ENCODE peak calls at places on chromosomes 6 and 20, in six cellular contexts. H, T, R, V, J and A are unnamed samples.

GRCh38 chr6:164690702-164691500 is 618.5 kb downstream of the C6orf118 start:
- DNase-seq in H (no peak), T (no peak), R (no peak), V (no peak), J (no peak), A (no peak)

GRCh38 chr6:110875548-110876169 is 1.1 kb downstream of the AMD1 start:
- DNase-seq in H (peak), T (peak), R (no peak), V (peak), J (peak), A (peak)

GRCh38 chr6:44650947-44651346 is 263.4 kb downstream of the CDC5L start:
- DNase-seq in H (no peak), T (no peak), R (no peak), V (no peak), J (no peak), A (no peak)

GRCh38 chr20:42277203-42277602 is 659.0 kb upstream of the CHD6 start:
- DNase-seq in H (no peak), T (no peak), R (no peak), V (no peak), J (no peak), A (no peak)

GRCh38 chr6:41878961-41879405 is 16.2 kb downstream of the USP49 start:
- DNase-seq in H (no peak), T (no peak), R (peak), V (no peak), J (peak), A (no peak)

GRCh38 chr6:43673444-43674063 is 14.0 kb downstream of the MRPS18A start:
- DNase-seq in H (no peak), T (peak), R (no peak), V (no peak), J (no peak), A (no peak)

GRCh38 chr6:18099501-18099900 is 23.0 kb downstream of the NHLRC1 start:
- DNase-seq in H (no peak), T (no peak), R (no peak), V (no peak), J (no peak), A (no peak)

GRCh38 chr6:90175627-90176538 is 120.8 kb downstream of the BACH2 start:
- DNase-seq in H (peak), T (no peak), R (no peak), V (no peak), J (no peak), A (no peak)

GRCh38 chr6:30411515-30412207 is 66.7 kb downstream of the RPP21 start:
- DNase-seq in H (no peak), T (peak), R (peak), V (peak), J (peak), A (peak)

GRCh38 chr6:106979435-106979884 is 4.9 kb upstream of the CD24 start:
- DNase-seq in H (peak), T (peak), R (peak), V (peak), J (peak), A (peak)
- TF ChIP-seq CTCF in H (peak), T (peak), R (peak), V (peak), J (peak), A (peak)

DNA sequence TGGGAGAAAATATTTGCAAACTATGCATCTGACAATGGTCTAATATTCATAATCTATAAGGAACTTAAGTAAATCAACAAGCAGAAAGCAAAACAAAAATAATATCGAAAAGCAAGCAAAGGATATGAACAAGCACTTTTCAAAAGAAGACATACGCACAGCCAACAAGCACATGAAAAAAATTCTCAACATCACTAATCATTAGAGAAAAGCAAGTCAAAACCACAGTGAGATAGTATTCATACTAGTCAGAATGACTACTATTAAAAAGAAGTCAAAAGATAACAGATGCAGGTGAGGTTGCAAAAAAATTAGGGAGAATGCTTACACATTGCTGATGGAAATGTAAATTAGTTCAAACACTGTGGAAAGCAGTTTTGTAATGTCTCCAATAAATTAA is 410.2 kb downstream of the MMUT start:
- DNase-seq in H (no peak), T (no peak), R (no peak), V (no peak), J (peak), A (no peak)
- TF ChIP-seq CTCF in H (no peak), T (no peak), R (no peak), V (no peak), J (no peak), A (no peak)

GRCh38 chr20:7274870-7275269 is 507.4 kb downstream of the BMP2 start:
- DNase-seq in H (no peak), T (no peak), R (no peak), V (no peak), J (no peak), A (no peak)

GRCh38 chr20:7269452-7269851 is 502.0 kb downstream of the BMP2 start:
- DNase-seq in H (no peak), T (no peak), R (no peak), V (no peak), J (no peak), A (no peak)

GRCh38 chr20:7275628-7276237 is 508.2 kb downstream of the BMP2 start:
- DNase-seq in H (no peak), T (no peak), R (no peak), V (no peak), J (no peak), A (no peak)

DNA sequence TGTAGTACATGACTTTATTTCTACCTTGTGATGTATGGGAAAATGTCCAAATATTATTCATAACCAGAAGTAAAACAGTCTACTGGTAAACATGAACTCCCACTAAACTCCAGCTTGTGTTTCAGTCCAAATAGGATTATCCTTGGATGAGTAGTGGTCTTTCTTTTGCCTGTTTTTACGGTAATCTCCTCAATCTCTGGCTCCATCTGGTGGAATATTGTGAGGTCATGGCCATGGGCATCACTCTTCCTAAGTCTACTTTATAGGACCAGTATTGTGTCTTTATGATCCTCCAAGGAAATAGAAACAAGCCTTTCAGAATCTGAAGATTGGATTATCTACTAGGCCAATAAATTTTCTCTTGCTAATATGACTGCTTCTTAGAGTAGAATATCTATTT is 505.0 kb downstream of the BMP2 start:
- DNase-seq in H (no peak), T (no peak), R (no peak), V (no peak), J (peak), A (no peak)
- TF ChIP-seq CTCF in H (no peak), T (no peak), R (peak), V (peak), J (peak), A (no peak)

GRCh38 chr6:130152908-130153510 is 69.7 kb downstream of the SAMD3 start:
- DNase-seq in H (no peak), T (no peak), R (no peak), V (no peak), J (no peak), A (no peak)

GRCh38 chr6:130147151-130147550 is 75.6 kb downstream of the SAMD3 start:
- DNase-seq in H (no peak), T (no peak), R (no peak), V (no peak), J (no peak), A (no peak)

GRCh38 chr6:130143709-130144108 is 79.0 kb downstream of the SAMD3 start:
- DNase-seq in H (no peak), T (no peak), R (no peak), V (no peak), J (peak), A (no peak)

GRCh38 chr6:130150906-130151305 is 71.8 kb downstream of the SAMD3 start:
- DNase-seq in H (no peak), T (no peak), R (no peak), V (no peak), J (no peak), A (no peak)

DNA sequence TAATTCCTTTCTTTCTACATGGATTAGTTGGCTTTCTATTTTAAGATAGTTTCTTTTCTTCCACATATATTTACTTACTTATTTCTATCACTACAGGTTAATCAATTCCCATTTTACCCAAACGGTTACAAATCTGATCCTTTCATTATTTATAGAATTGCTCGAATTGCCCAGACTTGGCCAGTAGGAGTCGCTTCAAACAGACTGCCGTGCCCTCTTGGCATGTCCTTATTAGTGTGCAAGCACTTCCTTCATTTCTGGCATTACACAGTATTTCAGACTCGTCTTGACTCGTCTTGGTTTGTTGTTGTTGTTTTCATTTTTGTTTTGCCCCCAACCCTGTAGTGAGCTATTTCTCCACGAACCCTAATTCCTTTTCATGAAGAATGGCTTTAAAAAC is 74.6 kb downstream of the SAMD3 start:
- DNase-seq in H (no peak), T (no peak), R (no peak), V (no peak), J (no peak), A (no peak)
- TF ChIP-seq CTCF in H (peak), T (no peak), R (peak), V (no peak), J (peak), A (peak)

DNA sequence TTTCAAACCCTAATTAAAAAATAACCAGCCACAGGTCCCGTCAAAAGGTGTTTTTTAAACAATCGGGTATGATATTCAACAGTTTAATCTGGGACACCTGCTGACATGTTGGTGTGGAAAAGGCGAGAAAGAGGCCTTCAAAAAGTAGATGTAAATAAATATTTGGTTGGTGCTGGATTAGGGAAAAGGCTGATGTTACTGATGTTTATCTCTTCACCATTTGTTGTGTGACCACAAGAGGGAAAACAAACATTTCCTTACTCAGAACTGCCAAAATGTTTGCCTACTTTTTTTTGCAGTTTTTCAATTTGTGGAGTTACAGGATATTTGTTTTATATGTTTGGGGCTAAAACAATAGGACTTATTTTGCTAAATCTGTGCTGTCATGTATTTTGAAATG is 745 bp downstream of the SASH1 start:
- DNase-seq in H (no peak), T (no peak), R (no peak), V (no peak), J (no peak), A (no peak)
- TF ChIP-seq CTCF in H (no peak), T (peak), R (no peak), V (no peak), J (no peak), A (peak)